ENCODE peak calls at places on chromosomes 13 and 19, in seven cellular contexts. R is SK-N-SH, C is K562, Z is H1, W is GM12878, B is HCT116, J is HepG2. H is an unnamed sample.

GRCh38 chr13:33280923-33281322 is 4.6 kb downstream of the STARD13 start:
- DNase-seq in B (no peak), C (no peak), R (no peak), Z (no peak), W (no peak), J (no peak), H (no peak)

GRCh38 chr19:7376151-7376852 is 27.6 kb downstream of the ARHGEF18 start:
- DNase-seq in R (no peak), C (no peak), W (no peak), J (no peak), B (no peak), Z (no peak), H (no peak)

GRCh38 chr19:15479391-15480345 is at the start of gene PGLYRP2:
- DNase-seq in J (peak), R (peak), B (no peak), W (no peak), C (no peak), Z (no peak), H (peak)

GRCh38 chr19:30356951-30357579 is 15.1 kb upstream of the ZNF536 start:
- DNase-seq in W (no peak), B (no peak), C (no peak), J (no peak), Z (no peak), R (no peak), H (no peak)

GRCh38 chr13:102677122-102677521 is 17.7 kb downstream of the METTL21C start:
- DNase-seq in B (no peak), W (no peak), J (no peak), R (no peak), C (no peak), Z (no peak), H (no peak)

GRCh38 chr13:44470623-44471562 is 97.3 kb downstream of the SERP2 start:
- DNase-seq in R (no peak), C (peak), J (peak), B (peak), W (no peak), Z (no peak), H (peak)

GRCh38 chr19:18444513-18444912 is 6.6 kb upstream of the ISYNA1 start:
- DNase-seq in J (no peak), R (no peak), C (no peak), Z (no peak), W (no peak), B (no peak), H (no peak)

GRCh38 chr13:45133396-45134118 is 13.2 kb downstream of the GTF2F2 start:
- DNase-seq in R (no peak), W (no peak), J (no peak), Z (no peak), C (no peak), B (peak), H (no peak)

GRCh38 chr13:102597029-102598015 is 536 bp downstream of the TPP2 start:
- DNase-seq in J (no peak), W (no peak), R (peak), B (no peak), C (peak), Z (no peak), H (no peak)

DNA sequence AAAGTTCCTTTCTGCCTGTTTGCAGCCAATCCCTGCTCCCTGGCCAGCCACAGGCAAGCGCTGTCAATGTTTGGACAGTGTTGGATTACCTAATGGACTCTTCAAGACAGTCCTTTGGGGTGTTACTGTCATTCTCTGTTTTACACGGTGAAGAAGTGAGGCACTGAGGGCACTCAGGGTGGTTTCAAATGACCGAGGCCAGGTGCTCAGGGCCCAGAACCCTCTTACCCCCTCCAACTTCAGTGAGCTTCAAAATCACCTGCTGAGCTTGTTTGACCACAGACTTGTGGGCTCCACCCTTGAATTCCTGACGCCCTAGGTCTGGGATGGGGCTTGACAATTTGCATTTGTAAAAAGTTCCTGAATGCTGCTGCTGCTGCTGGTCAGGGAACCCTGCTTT is 97.9 kb downstream of the GGACT start:
- DNase-seq in W (no peak), R (no peak), B (peak), C (no peak), J (no peak), Z (no peak), H (no peak)
- TF ChIP-seq JUND in W (no peak), R (no peak), B (no peak), C (no peak), J (no peak), Z (no peak), H (no peak)

GRCh38 chr19:10565028-10565566 is 713 bp downstream of the KRI1 start:
- DNase-seq in R (peak), W (no peak), J (no peak), B (no peak), Z (no peak), C (peak), H (peak)
- TF ChIP-seq JUND in R (no peak), W (no peak), J (no peak), B (no peak), Z (no peak), C (no peak), H (no peak)

DNA sequence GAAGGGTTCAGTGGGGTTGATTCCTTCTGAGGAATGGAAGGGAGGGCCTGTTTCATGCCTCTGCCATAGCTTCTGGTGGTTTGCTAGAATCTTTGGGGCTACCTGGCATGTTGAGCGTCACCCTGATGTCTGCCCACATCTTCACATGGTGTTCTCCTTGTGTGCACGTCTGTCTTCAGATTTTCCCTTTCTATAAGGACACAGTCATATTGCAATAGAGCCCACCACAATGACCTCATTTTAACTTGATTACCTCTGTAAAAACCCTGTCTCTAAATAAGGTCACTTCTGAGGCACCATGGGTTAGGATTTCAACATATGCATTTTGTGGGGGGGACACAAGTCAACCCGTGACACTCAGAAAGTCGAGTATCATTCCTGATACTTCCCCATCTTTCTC is 257.9 kb downstream of the COG6 start:
- DNase-seq in C (no peak), B (no peak), W (no peak), J (no peak), Z (no peak), R (no peak), H (no peak)
- TF ChIP-seq JUND in C (no peak), B (no peak), W (no peak), J (no peak), Z (no peak), R (no peak), H (no peak)

DNA sequence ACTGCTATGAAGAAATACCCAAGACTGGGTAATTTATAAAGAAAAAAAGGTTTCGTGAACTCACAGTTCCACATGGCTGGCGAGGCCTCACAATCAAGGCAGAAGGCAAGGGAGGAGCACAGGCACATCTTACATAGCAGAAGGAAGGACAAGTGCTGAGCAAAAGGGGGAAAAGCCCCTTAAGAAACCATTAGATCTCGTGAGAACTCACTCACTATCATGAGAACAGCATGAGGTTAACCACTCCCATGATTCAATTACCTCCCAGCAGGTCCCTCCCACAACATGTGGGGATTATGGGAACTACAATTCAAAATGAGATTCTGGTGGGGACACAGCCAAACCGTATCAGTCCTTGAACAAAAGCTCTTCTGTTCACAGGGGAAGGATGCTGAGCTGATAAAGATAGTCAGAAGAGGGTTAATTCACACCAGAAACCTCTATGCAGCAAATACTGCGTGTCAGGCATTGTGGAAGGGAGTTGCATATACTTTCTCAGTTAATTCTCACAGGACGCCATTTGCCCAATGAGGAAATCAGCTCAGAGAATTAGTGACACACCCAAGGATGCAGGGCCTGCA is 246.2 kb downstream of the FOXO1 start:
- DNase-seq in J (no peak), R (no peak), W (no peak), C (no peak), Z (no peak), B (no peak), H (no peak)
- TF ChIP-seq JUND in J (no peak), R (no peak), W (no peak), C (no peak), Z (no peak), B (no peak), H (no peak)

DNA sequence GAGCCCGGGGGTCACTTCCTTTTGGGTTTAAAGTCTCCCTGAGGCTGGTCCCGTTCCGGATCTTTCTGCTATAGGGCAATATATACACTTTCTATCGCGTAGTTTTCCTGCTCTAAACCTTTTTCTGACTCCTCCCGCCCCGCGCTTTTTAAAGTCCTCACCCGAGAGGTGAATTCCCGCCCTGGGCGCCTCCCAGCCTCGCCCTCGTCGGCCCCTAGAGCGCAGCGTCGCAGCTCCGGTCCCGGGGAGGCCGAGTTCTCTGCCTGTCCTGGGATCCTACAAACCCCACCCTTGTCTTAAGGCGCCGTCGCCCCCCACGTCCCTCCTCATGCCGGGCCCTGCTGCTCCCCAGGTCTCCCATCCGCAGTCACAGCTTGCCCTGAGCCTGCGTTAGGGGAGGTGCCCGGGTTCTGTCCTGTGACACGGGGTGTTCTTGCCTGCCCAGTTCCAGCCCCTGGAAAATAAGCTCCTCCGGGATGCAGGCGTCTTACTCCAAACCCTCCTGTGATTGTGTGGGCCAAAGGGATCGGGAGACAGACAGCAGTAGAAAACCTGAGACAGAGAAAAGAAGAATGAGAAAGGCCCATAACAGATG is 491 bp downstream of the ZNF525 start:
- DNase-seq in B (no peak), C (no peak), R (peak), W (no peak), J (peak), Z (no peak), H (no peak)
- TF ChIP-seq JUND in B (no peak), C (no peak), R (no peak), W (no peak), J (no peak), Z (no peak), H (no peak)

DNA sequence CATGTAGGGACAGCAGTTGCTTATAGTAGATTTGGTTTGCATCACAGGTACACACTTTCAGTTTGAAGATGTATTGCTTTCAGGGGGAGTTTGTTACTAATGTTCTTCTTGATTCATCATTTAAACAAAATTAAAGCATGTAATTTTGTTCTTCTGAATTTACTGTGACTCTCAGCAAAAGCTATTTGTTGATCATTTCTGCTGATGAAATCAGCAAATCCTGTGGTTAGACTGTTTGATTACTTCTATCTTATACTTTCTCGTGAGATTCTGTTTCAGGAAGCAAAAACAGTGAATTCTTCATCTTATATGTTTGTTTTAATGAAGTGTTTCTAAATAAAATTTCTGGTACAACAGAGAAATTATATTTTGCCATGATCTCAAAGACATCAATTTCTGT is 497.6 kb downstream of the GPC6 start:
- DNase-seq in Z (no peak), R (no peak), B (no peak), W (no peak), C (no peak), J (no peak), H (no peak)
- TF ChIP-seq JUND in Z (no peak), R (no peak), B (no peak), W (no peak), C (no peak), J (no peak), H (no peak)

GRCh38 chr19:43609872-43610271 is 2.0 kb upstream of the SRRM5 start:
- DNase-seq in B (no peak), R (no peak), W (no peak), J (no peak), C (no peak), Z (no peak), H (no peak)

GRCh38 chr19:43605875-43606568 is 5.9 kb upstream of the SRRM5 start:
- DNase-seq in Z (no peak), C (no peak), W (no peak), B (no peak), J (no peak), R (no peak), H (no peak)

GRCh38 chr19:43610493-43610892 is 1.4 kb upstream of the SRRM5 start:
- DNase-seq in Z (no peak), R (no peak), J (no peak), W (no peak), C (no peak), B (no peak), H (no peak)

GRCh38 chr19:43607238-43608205 is 4.4 kb upstream of the SRRM5 start:
- DNase-seq in R (no peak), W (no peak), Z (no peak), C (no peak), B (no peak), J (no peak), H (no peak)

GRCh38 chr19:43606569-43607229 is 5.2 kb upstream of the SRRM5 start:
- DNase-seq in C (no peak), Z (no peak), B (no peak), R (no peak), W (no peak), J (no peak), H (no peak)
- TF ChIP-seq JUND in C (no peak), Z (no peak), B (no peak), R (no peak), W (no peak), J (no peak), H (no peak)

GRCh38 chr13:109602356-109602755 is 184.0 kb downstream of the IRS2 start:
- DNase-seq in J (no peak), C (no peak), W (no peak), Z (no peak), R (no peak), B (no peak), H (no peak)
- TF ChIP-seq JUND in J (no peak), C (no peak), W (no peak), Z (no peak), R (no peak), B (no peak), H (no peak)

H was measured in T47D.